ENCODE peak calls at places on chromosomes 5 and 9, in six cellular contexts. P, L, G, W, H and F are unnamed samples.

GRCh38 chr9:105969672-105970071 is 275.3 kb downstream of the TMEM38B start:
- DNase-seq in P (no peak), L (no peak), G (no peak), W (no peak), H (no peak), F (no peak)

GRCh38 chr9:72864327-72864726 is 88.5 kb downstream of the ALDH1A1 start:
- DNase-seq in P (no peak), L (no peak), G (no peak), W (no peak), H (no peak), F (no peak)

GRCh38 chr5:74093501-74093993 is 467.6 kb downstream of the ARHGEF28 start:
- DNase-seq in P (no peak), L (no peak), G (no peak), W (no peak), H (no peak), F (no peak)

GRCh38 chr9:38023661-38024035 is 45.4 kb downstream of the SHB start:
- DNase-seq in P (no peak), L (no peak), G (no peak), W (no peak), H (no peak), F (no peak)

GRCh38 chr5:127010362-127010761 is 20.0 kb downstream of the MARCHF3 start:
- DNase-seq in P (no peak), L (no peak), G (peak; percentile 29), W (no peak), H (no peak), F (peak; percentile 74)

GRCh38 chr5:133732536-133732935 is 120.2 kb upstream of the FSTL4 start:
- DNase-seq in P (no peak), L (no peak), G (no peak), W (no peak), H (no peak), F (no peak)

GRCh38 chr5:177311361-177311722 is 356 bp downstream of the MXD3 start:
- DNase-seq in P (no peak), L (no peak), G (no peak), W (no peak), H (no peak), F (no peak)

GRCh38 chr5:149147673-149148072 is 6.4 kb downstream of the ABLIM3 start:
- DNase-seq in P (no peak), L (no peak), G (peak; percentile 18), W (no peak), H (no peak), F (no peak)

GRCh38 chr9:6686396-6686795 is 40.9 kb upstream of the GLDC start:
- DNase-seq in P (peak; percentile 75), L (no peak), G (peak; percentile 41), W (peak; percentile 64), H (no peak), F (peak; percentile 68)

GRCh38 chr5:158375531-158375930 is 516.6 kb upstream of the CLINT1 start:
- DNase-seq in P (no peak), L (no peak), G (no peak), W (no peak), H (no peak), F (no peak)
- TF ChIP-seq CTCF in P (no peak), L (no peak), G (no peak), W (no peak), H (no peak), F (no peak)

GRCh38 chr9:136088939-136089696 is 6.0 kb downstream of the NACC2 start:
- DNase-seq in P (no peak), L (no peak), G (no peak), W (no peak), H (no peak), F (no peak)
- H3K4me3 ChIP-seq in P (no peak overlapping the region), L (no peak overlapping the region), G (no peak overlapping the region), W (no peak overlapping the region), H (peak overlapping the region; percentile 21), F (no peak overlapping the region)

GRCh38 chr5:58902765-58903164 is 319.9 kb downstream of the RAB3C start:
- DNase-seq in P (no peak), L (no peak), G (no peak), W (no peak), H (no peak), F (no peak)
- TF ChIP-seq CTCF in P (no peak), L (no peak), G (no peak), W (no peak), H (no peak), F (no peak)

GRCh38 chr9:128550226-128550625 is 2.2 kb upstream of the SPTAN1 start:
- DNase-seq in P (no peak), L (no peak), G (no peak), W (no peak), H (no peak), F (no peak)
- H3K4me3 ChIP-seq in P (no peak overlapping the region), L (no peak overlapping the region), G (no peak overlapping the region), W (no peak overlapping the region), H (no peak overlapping the region), F (no peak overlapping the region)

DNA sequence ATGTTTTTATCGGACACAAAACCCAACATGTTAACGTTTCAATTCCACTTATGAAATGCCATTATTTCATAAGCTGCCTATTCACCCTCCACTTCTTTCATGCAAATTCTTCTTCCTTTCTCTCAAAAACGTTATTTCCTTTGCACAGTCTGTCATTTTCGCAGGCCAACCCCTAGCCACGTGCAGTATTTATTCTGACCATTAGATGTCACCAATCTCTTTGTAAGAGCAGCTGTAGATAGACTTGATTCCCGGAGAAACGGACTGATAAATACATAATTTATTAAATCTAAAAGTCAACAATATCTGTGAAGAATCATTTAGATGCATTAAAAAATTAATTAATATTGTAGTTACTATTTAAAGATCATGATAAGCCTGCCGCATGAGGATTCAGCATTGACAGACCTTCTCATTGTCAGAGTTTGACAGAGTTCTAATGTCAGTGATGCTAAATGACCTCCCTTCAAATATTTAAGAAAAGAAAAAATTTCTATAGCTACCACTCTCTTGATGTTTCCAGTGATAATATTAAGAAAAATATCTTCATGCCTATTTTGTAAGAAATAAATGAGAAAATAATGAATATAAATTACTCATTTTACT is 933.6 kb downstream of the CDH12 start:
- DNase-seq in P (peak; percentile 70), L (no peak), G (peak; percentile 45), W (peak; percentile 49), H (no peak), F (peak; percentile 15)
- TF ChIP-seq CTCF in P (peak; percentile 71), L (peak; percentile 81), G (peak; percentile 67), W (peak; percentile 43), H (no peak), F (peak; percentile 46)

GRCh38 chr5:75168026-75168750 is 68.5 kb downstream of the ANKRD31 start:
- DNase-seq in P (no peak), L (no peak), G (no peak), W (no peak), H (no peak), F (no peak)

GRCh38 chr5:75167345-75167744 is 69.3 kb downstream of the ANKRD31 start:
- DNase-seq in P (peak; percentile 12), L (no peak), G (no peak), W (peak; percentile 1), H (no peak), F (no peak)
- H3K4me3 ChIP-seq in P (no peak overlapping the region), L (no peak overlapping the region), G (no peak overlapping the region), W (no peak overlapping the region), H (no peak overlapping the region), F (no peak overlapping the region)

GRCh38 chr5:178836628-178837027 is 23.1 kb upstream of the ZNF354B start:
- DNase-seq in P (no peak), L (no peak), G (no peak), W (no peak), H (no peak), F (no peak)

GRCh38 chr5:178839319-178839704 is 20.4 kb upstream of the ZNF354B start:
- DNase-seq in P (peak; percentile 35), L (no peak), G (no peak), W (no peak), H (no peak), F (no peak)
- TF ChIP-seq CTCF in P (peak; percentile 67), L (no peak), G (peak; percentile 19), W (no peak), H (peak; percentile 38), F (no peak)

GRCh38 chr5:151779531-151780125 is 7.9 kb downstream of the G3BP1 start:
- DNase-seq in P (no peak), L (no peak), G (no peak), W (no peak), H (no peak), F (no peak)
- H3K4me3 ChIP-seq in P (no peak overlapping the region), L (no peak overlapping the region), G (no peak overlapping the region), W (no peak overlapping the region), H (no peak overlapping the region), F (no peak overlapping the region)